ENCODE peak calls at places on chromosomes 1 and 21, in four cellular contexts. One of them, this sample, is unnamed.

GRCh38 chr1:89605692-89606091 is 27.2 kb upstream of the LRRC8C start:
- DNase-seq in endothelial cell of umbilical vein: peak; percentile 82
- DNase-seq in GM20000: no peak
- DNase-seq in heart right ventricle: no peak
- DNase-seq in this sample: no peak

GRCh38 chr21:43733060-43733459 is 14.1 kb downstream of the PDXK start:
- DNase-seq in endothelial cell of umbilical vein: no peak
- DNase-seq in GM20000: no peak
- DNase-seq in heart right ventricle: no peak
- DNase-seq in this sample: no peak

GRCh38 chr1:199453731-199454130 is 573.8 kb upstream of the NR5A2 start:
- DNase-seq in endothelial cell of umbilical vein: no peak
- DNase-seq in GM20000: no peak
- DNase-seq in heart right ventricle: no peak
- DNase-seq in this sample: no peak

GRCh38 chr21:25999935-26000582 is 170.5 kb downstream of the APP start:
- DNase-seq in endothelial cell of umbilical vein: no peak
- DNase-seq in GM20000: no peak
- DNase-seq in heart right ventricle: no peak
- DNase-seq in this sample: no peak

GRCh38 chr1:82775402-82776000 is 974.8 kb downstream of the ADGRL2 start:
- DNase-seq in endothelial cell of umbilical vein: peak; percentile 59
- DNase-seq in GM20000: no peak
- DNase-seq in heart right ventricle: no peak
- DNase-seq in this sample: peak; percentile 31

GRCh38 chr1:55887103-55887712 is 672.0 kb upstream of the USP24 start:
- DNase-seq in endothelial cell of umbilical vein: no peak
- DNase-seq in GM20000: no peak
- DNase-seq in heart right ventricle: no peak
- DNase-seq in this sample: no peak

GRCh38 chr1:31931241-31932225 is 6.6 kb downstream of the PTP4A2 start:
- DNase-seq in endothelial cell of umbilical vein: peak; percentile 86
- DNase-seq in GM20000: no peak
- DNase-seq in heart right ventricle: no peak
- DNase-seq in this sample: no peak

GRCh38 chr1:116855220-116855619 is 54.5 kb upstream of the PTGFRN start:
- DNase-seq in endothelial cell of umbilical vein: peak; percentile 21
- DNase-seq in GM20000: no peak
- DNase-seq in heart right ventricle: peak; percentile 30
- DNase-seq in this sample: no peak

GRCh38 chr21:41953831-41954653 is at the start of gene C2CD2:
- DNase-seq in endothelial cell of umbilical vein: peak; percentile 86
- DNase-seq in GM20000: peak; percentile 98
- DNase-seq in heart right ventricle: peak; percentile 69
- DNase-seq in this sample: peak; percentile 37

GRCh38 chr1:66924756-66925557 is at the start of the genes DNAI4 and MIER1:
- DNase-seq in endothelial cell of umbilical vein: peak; percentile 99
- DNase-seq in GM20000: peak; percentile 97
- DNase-seq in heart right ventricle: peak; percentile 98
- DNase-seq in this sample: peak; percentile 94
- TF ChIP-seq CTCF in endothelial cell of umbilical vein: peak; percentile 15
- TF ChIP-seq CTCF in GM20000: no peak
- TF ChIP-seq CTCF in heart right ventricle: peak; percentile 17
- TF ChIP-seq CTCF in this sample: peak; percentile 41

GRCh38 chr1:28792644-28793121 is 19.3 kb upstream of the OPRD1 start:
- DNase-seq in endothelial cell of umbilical vein: no peak
- DNase-seq in GM20000: no peak
- DNase-seq in heart right ventricle: no peak
- DNase-seq in this sample: no peak
- TF ChIP-seq CTCF in endothelial cell of umbilical vein: no peak
- TF ChIP-seq CTCF in GM20000: no peak
- TF ChIP-seq CTCF in heart right ventricle: no peak
- TF ChIP-seq CTCF in this sample: peak; percentile 50

GRCh38 chr1:101044749-101045148 is 19.2 kb upstream of the DPH5 start:
- DNase-seq in endothelial cell of umbilical vein: no peak
- DNase-seq in GM20000: no peak
- DNase-seq in heart right ventricle: no peak
- DNase-seq in this sample: no peak

GRCh38 chr1:101040666-101041065 is 15.1 kb upstream of the DPH5 start:
- DNase-seq in endothelial cell of umbilical vein: no peak
- DNase-seq in GM20000: no peak
- DNase-seq in heart right ventricle: no peak
- DNase-seq in this sample: no peak

GRCh38 chr1:101041300-101041699 is 15.7 kb upstream of the DPH5 start:
- DNase-seq in endothelial cell of umbilical vein: no peak
- DNase-seq in GM20000: no peak
- DNase-seq in heart right ventricle: no peak
- DNase-seq in this sample: no peak

GRCh38 chr1:101044259-101044658 is 18.7 kb upstream of the DPH5 start:
- DNase-seq in endothelial cell of umbilical vein: no peak
- DNase-seq in GM20000: no peak
- DNase-seq in heart right ventricle: no peak
- DNase-seq in this sample: no peak

DNA sequence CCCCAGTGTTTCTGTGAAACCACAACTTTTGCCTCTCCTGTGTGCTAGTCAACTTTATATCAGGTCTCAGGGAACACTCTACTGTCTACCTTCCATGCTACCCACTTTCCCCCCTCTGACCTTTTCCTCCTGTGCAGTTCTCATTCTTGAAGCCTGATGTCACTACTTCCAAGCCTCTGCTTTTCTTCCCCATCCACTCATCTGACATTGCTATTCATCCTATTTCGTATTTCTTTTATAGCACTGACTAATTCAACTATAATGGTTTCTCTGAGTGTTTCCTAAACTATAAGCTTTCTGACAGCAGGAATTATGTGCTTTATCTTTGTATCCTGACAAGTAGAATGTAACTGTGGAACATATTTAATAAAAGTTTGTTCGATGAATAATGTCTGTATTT is 18.2 kb upstream of the DPH5 start:
- DNase-seq in endothelial cell of umbilical vein: peak; percentile 36
- DNase-seq in GM20000: no peak
- DNase-seq in heart right ventricle: no peak
- DNase-seq in this sample: no peak
- TF ChIP-seq CTCF in endothelial cell of umbilical vein: no peak
- TF ChIP-seq CTCF in GM20000: no peak
- TF ChIP-seq CTCF in heart right ventricle: peak; percentile 22
- TF ChIP-seq CTCF in this sample: no peak

GRCh38 chr1:216601427-216601751 is 121.8 kb downstream of the ESRRG start:
- DNase-seq in endothelial cell of umbilical vein: no peak
- DNase-seq in GM20000: no peak
- DNase-seq in heart right ventricle: no peak
- DNase-seq in this sample: no peak
- TF ChIP-seq CTCF in endothelial cell of umbilical vein: no peak
- TF ChIP-seq CTCF in GM20000: no peak
- TF ChIP-seq CTCF in heart right ventricle: no peak
- TF ChIP-seq CTCF in this sample: no peak

GRCh38 chr1:156751724-156752481 is 428 bp upstream of the HDGF start:
- DNase-seq in endothelial cell of umbilical vein: peak; percentile 97
- DNase-seq in GM20000: peak; percentile 98
- DNase-seq in heart right ventricle: peak; percentile 98
- DNase-seq in this sample: peak; percentile 90
- TF ChIP-seq CTCF in endothelial cell of umbilical vein: peak; percentile 29
- TF ChIP-seq CTCF in GM20000: no peak
- TF ChIP-seq CTCF in heart right ventricle: peak; percentile 16
- TF ChIP-seq CTCF in this sample: no peak

GRCh38 chr1:19445417-19446342 is 39.7 kb downstream of the CAPZB start:
- DNase-seq in endothelial cell of umbilical vein: peak; percentile 74
- DNase-seq in GM20000: no peak
- DNase-seq in heart right ventricle: no peak
- DNase-seq in this sample: no peak
- TF ChIP-seq CTCF in endothelial cell of umbilical vein: peak; percentile 50
- TF ChIP-seq CTCF in GM20000: no peak
- TF ChIP-seq CTCF in heart right ventricle: no peak
- TF ChIP-seq CTCF in this sample: peak; percentile 54

DNA sequence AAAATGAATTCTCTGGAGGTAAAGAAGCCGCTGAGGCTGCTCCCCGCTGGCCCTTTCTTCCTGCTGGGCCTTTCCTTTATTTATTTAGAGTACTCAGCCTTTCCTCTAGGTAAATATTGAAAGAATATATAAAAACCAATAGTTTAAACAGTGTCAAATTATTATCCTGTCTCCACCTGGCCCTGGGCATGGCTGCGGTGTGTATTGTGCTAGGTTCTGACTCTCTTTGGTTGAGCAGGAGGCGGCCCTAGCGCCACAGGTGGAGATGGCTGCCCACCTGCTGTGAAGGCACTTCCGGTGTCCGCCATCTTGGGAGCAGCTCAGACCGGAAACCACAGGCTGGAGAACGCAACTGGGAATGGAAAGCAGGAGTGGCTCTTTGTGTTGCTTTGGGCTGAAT is 29.0 kb upstream of the CLDN14 start:
- DNase-seq in endothelial cell of umbilical vein: no peak
- DNase-seq in GM20000: no peak
- DNase-seq in heart right ventricle: no peak
- DNase-seq in this sample: no peak
- TF ChIP-seq CTCF in endothelial cell of umbilical vein: no peak
- TF ChIP-seq CTCF in GM20000: no peak
- TF ChIP-seq CTCF in heart right ventricle: no peak
- TF ChIP-seq CTCF in this sample: no peak